ENCODE peak calls at places on chromosomes 11 and 22, in ten cellular contexts. One of them, this sample, is unnamed.

GRCh38 chr22:20062766-20063083 is 17.3 kb upstream of the DGCR8 start:
- DNase-seq in astrocyte of the cerebellum: no peak
- DNase-seq in GM12878: no peak
- DNase-seq in kidney epithelial cell: no peak
- DNase-seq in ovary: no peak
- DNase-seq in coronary artery: no peak
- DNase-seq in AG04450: no peak
- DNase-seq in astrocyte of the spinal cord: peak; percentile 62
- DNase-seq in HL-60: no peak
- DNase-seq in fibroblast of lung: peak; percentile 76
- DNase-seq in this sample: no peak

GRCh38 chr11:118883004-118883367 is 706 bp upstream of the CXCR5 start:
- DNase-seq in ovary: no peak
- DNase-seq in astrocyte of the cerebellum: no peak
- DNase-seq in AG04450: no peak
- DNase-seq in HL-60: no peak
- DNase-seq in kidney epithelial cell: no peak
- DNase-seq in fibroblast of lung: no peak
- DNase-seq in GM12878: no peak
- DNase-seq in astrocyte of the spinal cord: no peak
- DNase-seq in coronary artery: no peak
- DNase-seq in this sample: no peak

GRCh38 chr11:126594921-126595367 is 239.5 kb downstream of the ST3GAL4 start:
- DNase-seq in fibroblast of lung: no peak
- DNase-seq in GM12878: no peak
- DNase-seq in astrocyte of the spinal cord: no peak
- DNase-seq in ovary: no peak
- DNase-seq in kidney epithelial cell: no peak
- DNase-seq in HL-60: no peak
- DNase-seq in astrocyte of the cerebellum: no peak
- DNase-seq in AG04450: no peak
- DNase-seq in coronary artery: no peak
- DNase-seq in this sample: no peak

GRCh38 chr22:49817359-49817758 is 10.3 kb downstream of the BRD1 start:
- DNase-seq in astrocyte of the spinal cord: no peak
- DNase-seq in fibroblast of lung: no peak
- DNase-seq in AG04450: no peak
- DNase-seq in HL-60: no peak
- DNase-seq in ovary: no peak
- DNase-seq in coronary artery: no peak
- DNase-seq in kidney epithelial cell: no peak
- DNase-seq in astrocyte of the cerebellum: no peak
- DNase-seq in GM12878: no peak
- DNase-seq in this sample: no peak

GRCh38 chr11:2416765-2417164 is 16.2 kb downstream of the TSSC4 start:
- DNase-seq in AG04450: no peak
- DNase-seq in ovary: no peak
- DNase-seq in astrocyte of the cerebellum: no peak
- DNase-seq in GM12878: no peak
- DNase-seq in HL-60: no peak
- DNase-seq in fibroblast of lung: no peak
- DNase-seq in coronary artery: no peak
- DNase-seq in kidney epithelial cell: no peak
- DNase-seq in astrocyte of the spinal cord: no peak
- DNase-seq in this sample: no peak

GRCh38 chr11:119011476-119011875 is 6.7 kb downstream of the RPS25 start:
- DNase-seq in astrocyte of the cerebellum: no peak
- DNase-seq in AG04450: no peak
- DNase-seq in kidney epithelial cell: no peak
- DNase-seq in HL-60: no peak
- DNase-seq in fibroblast of lung: no peak
- DNase-seq in astrocyte of the spinal cord: no peak
- DNase-seq in GM12878: no peak
- DNase-seq in coronary artery: no peak
- DNase-seq in ovary: no peak
- DNase-seq in this sample: no peak

GRCh38 chr11:7413961-7414728 is 71.2 kb upstream of the OLFML1 start:
- DNase-seq in fibroblast of lung: no peak
- DNase-seq in AG04450: no peak
- DNase-seq in GM12878: no peak
- DNase-seq in astrocyte of the cerebellum: no peak
- DNase-seq in coronary artery: no peak
- DNase-seq in kidney epithelial cell: no peak
- DNase-seq in HL-60: no peak
- DNase-seq in ovary: no peak
- DNase-seq in astrocyte of the spinal cord: no peak
- DNase-seq in this sample: no peak

GRCh38 chr11:75394086-75394840 is 5.1 kb upstream of the RPS3 start:
- DNase-seq in fibroblast of lung: no peak
- DNase-seq in AG04450: no peak
- DNase-seq in coronary artery: no peak
- DNase-seq in ovary: no peak
- DNase-seq in kidney epithelial cell: no peak
- DNase-seq in astrocyte of the spinal cord: no peak
- DNase-seq in HL-60: no peak
- DNase-seq in astrocyte of the cerebellum: no peak
- DNase-seq in GM12878: no peak
- DNase-seq in this sample: no peak

GRCh38 chr22:39317084-39317755 is 2.2 kb downstream of the RPL3 start:
- DNase-seq in GM12878: no peak
- DNase-seq in astrocyte of the cerebellum: no peak
- DNase-seq in fibroblast of lung: no peak
- DNase-seq in HL-60: peak; percentile 40
- DNase-seq in kidney epithelial cell: no peak
- DNase-seq in astrocyte of the spinal cord: no peak
- DNase-seq in AG04450: no peak
- DNase-seq in ovary: peak; percentile 33
- DNase-seq in coronary artery: no peak
- DNase-seq in this sample: no peak

GRCh38 chr11:122668562-122669090 is 13.1 kb downstream of the UBASH3B start:
- DNase-seq in ovary: no peak
- DNase-seq in coronary artery: no peak
- DNase-seq in HL-60: no peak
- DNase-seq in AG04450: peak; percentile 66
- DNase-seq in GM12878: no peak
- DNase-seq in astrocyte of the spinal cord: peak; percentile 89
- DNase-seq in astrocyte of the cerebellum: peak; percentile 63
- DNase-seq in kidney epithelial cell: no peak
- DNase-seq in fibroblast of lung: peak; percentile 90
- DNase-seq in this sample: peak; percentile 64

GRCh38 chr11:126104420-126104819 is 41.8 kb upstream of the CDON start:
- DNase-seq in astrocyte of the cerebellum: no peak
- DNase-seq in astrocyte of the spinal cord: no peak
- DNase-seq in fibroblast of lung: no peak
- DNase-seq in kidney epithelial cell: no peak
- DNase-seq in coronary artery: no peak
- DNase-seq in GM12878: no peak
- DNase-seq in ovary: no peak
- DNase-seq in HL-60: no peak
- DNase-seq in AG04450: no peak
- DNase-seq in this sample: no peak

GRCh38 chr11:103609117-103610066 is 427.0 kb upstream of the DDI1 start:
- DNase-seq in HL-60: no peak
- DNase-seq in GM12878: no peak
- DNase-seq in astrocyte of the spinal cord: peak; percentile 95
- DNase-seq in fibroblast of lung: peak; percentile 97
- DNase-seq in AG04450: peak; percentile 82
- DNase-seq in coronary artery: no peak
- DNase-seq in ovary: no peak
- DNase-seq in kidney epithelial cell: peak; percentile 94
- DNase-seq in astrocyte of the cerebellum: peak; percentile 96
- DNase-seq in this sample: peak; percentile 96

GRCh38 chr11:76653674-76654309 is 16.8 kb downstream of the LRRC32 start:
- DNase-seq in coronary artery: peak; percentile 90
- DNase-seq in astrocyte of the spinal cord: peak; percentile 52
- DNase-seq in AG04450: peak; percentile 94
- DNase-seq in kidney epithelial cell: no peak
- DNase-seq in HL-60: no peak
- DNase-seq in GM12878: no peak
- DNase-seq in fibroblast of lung: peak; percentile 71
- DNase-seq in ovary: peak; percentile 54
- DNase-seq in astrocyte of the cerebellum: peak; percentile 35
- DNase-seq in this sample: peak; percentile 94

GRCh38 chr11:87443707-87444106 is 406.0 kb downstream of the TMEM135 start:
- DNase-seq in kidney epithelial cell: no peak
- DNase-seq in coronary artery: no peak
- DNase-seq in AG04450: no peak
- DNase-seq in astrocyte of the cerebellum: no peak
- DNase-seq in astrocyte of the spinal cord: no peak
- DNase-seq in HL-60: no peak
- DNase-seq in GM12878: no peak
- DNase-seq in ovary: no peak
- DNase-seq in fibroblast of lung: peak; percentile 51
- DNase-seq in this sample: peak; percentile 25

GRCh38 chr11:121418625-121419114 is 33.4 kb upstream of the SORL1 start:
- DNase-seq in ovary: no peak
- DNase-seq in AG04450: no peak
- DNase-seq in GM12878: no peak
- DNase-seq in fibroblast of lung: no peak
- DNase-seq in coronary artery: no peak
- DNase-seq in HL-60: peak; percentile 96
- DNase-seq in astrocyte of the spinal cord: no peak
- DNase-seq in kidney epithelial cell: no peak
- DNase-seq in astrocyte of the cerebellum: no peak
- DNase-seq in this sample: no peak

GRCh38 chr11:32231909-32232493 is 141.1 kb downstream of the RCN1 start:
- DNase-seq in GM12878: no peak
- DNase-seq in ovary: no peak
- DNase-seq in astrocyte of the cerebellum: no peak
- DNase-seq in fibroblast of lung: peak; percentile 20
- DNase-seq in coronary artery: no peak
- DNase-seq in astrocyte of the spinal cord: peak; percentile 16
- DNase-seq in HL-60: peak; percentile 23
- DNase-seq in AG04450: no peak
- DNase-seq in kidney epithelial cell: no peak
- DNase-seq in this sample: peak; percentile 24

GRCh38 chr11:9574806-9575530 is 1.5 kb downstream of the WEE1 start:
- DNase-seq in kidney epithelial cell: peak; percentile 58
- DNase-seq in coronary artery: peak; percentile 85
- DNase-seq in HL-60: peak; percentile 26
- DNase-seq in ovary: peak; percentile 50
- DNase-seq in GM12878: no peak
- DNase-seq in fibroblast of lung: peak; percentile 85
- DNase-seq in astrocyte of the spinal cord: peak; percentile 89
- DNase-seq in astrocyte of the cerebellum: peak; percentile 78
- DNase-seq in AG04450: peak; percentile 56
- DNase-seq in this sample: peak; percentile 93

GRCh38 chr11:95536049-95536448 is 253.5 kb downstream of the FAM76B start:
- DNase-seq in AG04450: no peak
- DNase-seq in fibroblast of lung: peak; percentile 59
- DNase-seq in ovary: no peak
- DNase-seq in astrocyte of the cerebellum: peak; percentile 43
- DNase-seq in HL-60: no peak
- DNase-seq in astrocyte of the spinal cord: peak; percentile 20
- DNase-seq in GM12878: no peak
- DNase-seq in kidney epithelial cell: no peak
- DNase-seq in coronary artery: no peak
- DNase-seq in this sample: no peak

GRCh38 chr11:95531116-95531515 is 258.5 kb downstream of the FAM76B start:
- DNase-seq in kidney epithelial cell: no peak
- DNase-seq in astrocyte of the cerebellum: no peak
- DNase-seq in HL-60: peak; percentile 80
- DNase-seq in astrocyte of the spinal cord: no peak
- DNase-seq in ovary: no peak
- DNase-seq in fibroblast of lung: no peak
- DNase-seq in GM12878: no peak
- DNase-seq in AG04450: no peak
- DNase-seq in coronary artery: no peak
- DNase-seq in this sample: peak; percentile 71

GRCh38 chr11:95534809-95535208 is 254.8 kb downstream of the FAM76B start:
- DNase-seq in astrocyte of the cerebellum: no peak
- DNase-seq in kidney epithelial cell: no peak
- DNase-seq in fibroblast of lung: no peak
- DNase-seq in astrocyte of the spinal cord: no peak
- DNase-seq in HL-60: no peak
- DNase-seq in coronary artery: no peak
- DNase-seq in ovary: no peak
- DNase-seq in GM12878: no peak
- DNase-seq in AG04450: no peak
- DNase-seq in this sample: no peak
- TF ChIP-seq CTCF in astrocyte of the cerebellum: no peak
- TF ChIP-seq CTCF in kidney epithelial cell: no peak
- TF ChIP-seq CTCF in fibroblast of lung: no peak
- TF ChIP-seq CTCF in astrocyte of the spinal cord: no peak
- TF ChIP-seq CTCF in HL-60: no peak
- TF ChIP-seq CTCF in coronary artery: no peak
- TF ChIP-seq CTCF in ovary: no peak
- TF ChIP-seq CTCF in GM12878: no peak
- TF ChIP-seq CTCF in AG04450: no peak
- TF ChIP-seq CTCF in this sample: no peak

GRCh38 chr11:83033972-83034672 is 37.6 kb downstream of the RAB30 start:
- DNase-seq in GM12878: no peak
- DNase-seq in AG04450: no peak
- DNase-seq in kidney epithelial cell: no peak
- DNase-seq in coronary artery: no peak
- DNase-seq in astrocyte of the cerebellum: peak; percentile 82
- DNase-seq in fibroblast of lung: peak; percentile 88
- DNase-seq in HL-60: no peak
- DNase-seq in ovary: peak; percentile 56
- DNase-seq in astrocyte of the spinal cord: peak; percentile 88
- DNase-seq in this sample: peak; percentile 97
- H3K4me3 ChIP-seq in GM12878: peak overlapping the region; percentile 10
- H3K4me3 ChIP-seq in AG04450: peak overlapping the region; percentile 21
- H3K4me3 ChIP-seq in kidney epithelial cell: no peak overlapping the region
- H3K4me3 ChIP-seq in coronary artery: peak overlapping the region; percentile 50
- H3K4me3 ChIP-seq in astrocyte of the cerebellum: peak overlapping the region; percentile 20
- H3K4me3 ChIP-seq in fibroblast of lung: peak overlapping the region; percentile 48
- H3K4me3 ChIP-seq in HL-60: no peak overlapping the region
- H3K4me3 ChIP-seq in ovary: peak overlapping the region; percentile 18
- H3K4me3 ChIP-seq in astrocyte of the spinal cord: peak overlapping the region; percentile 25
- H3K4me3 ChIP-seq in this sample: peak overlapping the region; percentile 60

DNA sequence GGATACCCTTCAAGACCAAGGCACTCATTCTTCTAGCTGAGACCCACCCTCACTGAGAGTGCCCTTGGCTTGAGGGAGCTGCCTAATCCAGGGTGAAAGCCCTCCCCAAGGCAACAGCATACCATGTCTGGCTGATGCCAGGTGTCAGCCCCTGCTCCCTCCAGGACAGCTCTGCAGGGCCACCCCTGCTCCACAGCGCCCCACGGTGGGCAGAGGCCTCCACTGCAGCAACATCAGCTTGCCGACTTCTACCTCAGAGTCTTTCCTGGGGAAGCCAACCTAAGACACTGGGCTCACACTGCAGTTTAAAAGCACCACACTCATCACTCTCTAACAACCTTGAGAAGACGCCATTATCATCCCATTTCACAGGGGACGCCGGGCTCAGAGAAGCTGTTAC is 29.0 kb downstream of the TTLL1 start:
- DNase-seq in GM12878: no peak
- DNase-seq in HL-60: peak; percentile 39
- DNase-seq in ovary: no peak
- DNase-seq in astrocyte of the cerebellum: no peak
- DNase-seq in kidney epithelial cell: no peak
- DNase-seq in fibroblast of lung: no peak
- DNase-seq in AG04450: no peak
- DNase-seq in coronary artery: no peak
- DNase-seq in astrocyte of the spinal cord: no peak
- DNase-seq in this sample: peak; percentile 7
- TF ChIP-seq CTCF in GM12878: peak; percentile 45
- TF ChIP-seq CTCF in HL-60: peak; percentile 37
- TF ChIP-seq CTCF in ovary: no peak
- TF ChIP-seq CTCF in astrocyte of the cerebellum: peak; percentile 69
- TF ChIP-seq CTCF in kidney epithelial cell: peak; percentile 79
- TF ChIP-seq CTCF in fibroblast of lung: peak; percentile 42
- TF ChIP-seq CTCF in AG04450: peak; percentile 56
- TF ChIP-seq CTCF in coronary artery: no peak
- TF ChIP-seq CTCF in astrocyte of the spinal cord: peak; percentile 81
- TF ChIP-seq CTCF in this sample: peak; percentile 60

GRCh38 chr11:61828379-61828628 is 204 bp downstream of the FADS2 start:
- DNase-seq in ovary: no peak
- DNase-seq in astrocyte of the cerebellum: no peak
- DNase-seq in astrocyte of the spinal cord: no peak
- DNase-seq in GM12878: no peak
- DNase-seq in AG04450: no peak
- DNase-seq in HL-60: no peak
- DNase-seq in kidney epithelial cell: no peak
- DNase-seq in coronary artery: no peak
- DNase-seq in fibroblast of lung: no peak
- DNase-seq in this sample: no peak
- H3K4me3 ChIP-seq in ovary: peak overlapping the region; percentile 49
- H3K4me3 ChIP-seq in astrocyte of the cerebellum: peak overlapping the region; percentile 90
- H3K4me3 ChIP-seq in astrocyte of the spinal cord: peak overlapping the region; percentile 83
- H3K4me3 ChIP-seq in GM12878: peak overlapping the region; percentile 100
- H3K4me3 ChIP-seq in AG04450: peak overlapping the region; percentile 87
- H3K4me3 ChIP-seq in HL-60: peak overlapping the region; percentile 36
- H3K4me3 ChIP-seq in kidney epithelial cell: peak overlapping the region; percentile 84
- H3K4me3 ChIP-seq in coronary artery: peak overlapping the region; percentile 89
- H3K4me3 ChIP-seq in fibroblast of lung: peak overlapping the region; percentile 98
- H3K4me3 ChIP-seq in this sample: peak overlapping the region; percentile 91

This sample was measured in fibroblast of the aortic adventitia.